ENCODE peak calls at places on chromosome 2, in ten cellular contexts. Z is GM12878; F is fibroblast of lung; S is right lobe of liver; U is cardiac muscle cell; V is neuronal stem cell; P is A549; A is CD4-positive, CD25-positive, alpha-beta regulatory T cell; M is heart right ventricle; J is IMR-90. T is an unnamed sample.

GRCh38 chr2:176126929-176127768 is 2.4 kb upstream of the HOXD8 start:
- DNase-seq in S (no peak), J (peak; percentile 58), U (peak; percentile 72), F (peak; percentile 33), Z (no peak), V (peak; percentile 76), A (peak; percentile 62), M (peak; percentile 39), P (no peak), T (peak; percentile 52)

GRCh38 chr2:8252997-8253694 is 428.7 kb upstream of the ID2 start:
- DNase-seq in S (no peak), A (no peak), F (no peak), Z (peak; percentile 48), J (no peak), P (no peak), U (no peak), M (no peak), V (no peak), T (no peak)

GRCh38 chr2:106516436-106516835 is 29.3 kb downstream of the CD8B2 start:
- DNase-seq in J (no peak), A (no peak), M (no peak), V (no peak), P (no peak), U (no peak), F (no peak), Z (no peak), S (no peak), T (no peak)

GRCh38 chr2:38791747-38792146 is 13.7 kb downstream of the GEMIN6 start:
- DNase-seq in J (no peak), S (no peak), V (no peak), Z (no peak), A (no peak), M (no peak), U (no peak), P (no peak), F (no peak), T (no peak)

GRCh38 chr2:23760746-23761145 is 166.2 kb downstream of the ATAD2B start:
- DNase-seq in Z (no peak), A (peak; percentile 34), J (peak; percentile 80), S (no peak), F (peak; percentile 48), V (no peak), P (peak; percentile 10), U (peak; percentile 78), M (no peak), T (no peak)

GRCh38 chr2:45494275-45494977 is 116.6 kb downstream of the SRBD1 start:
- DNase-seq in U (peak; percentile 88), M (no peak), S (no peak), F (peak; percentile 58), P (peak; percentile 34), V (peak; percentile 54), J (peak; percentile 79), Z (peak; percentile 21), A (peak; percentile 69), T (peak; percentile 60)

GRCh38 chr2:45300026-45300750 is 290.9 kb upstream of the SIX2 start:
- DNase-seq in P (no peak), V (no peak), S (peak; percentile 71), F (no peak), Z (no peak), M (no peak), U (no peak), A (no peak), J (no peak), T (no peak)

GRCh38 chr2:105768961-105769452 is 24.3 kb downstream of the NCK2 start:
- DNase-seq in S (no peak), J (peak; percentile 46), F (peak; percentile 75), U (peak; percentile 31), Z (no peak), V (no peak), P (no peak), A (no peak), M (no peak), T (no peak)

GRCh38 chr2:112839407-112840067 is 3.0 kb upstream of the IL1B start:
- DNase-seq in Z (no peak), A (no peak), U (peak; percentile 54), V (no peak), P (no peak), J (no peak), F (no peak), S (no peak), M (no peak), T (peak; percentile 16)

GRCh38 chr2:112835553-112836535 is 735 bp downstream of the IL1B start:
- DNase-seq in A (no peak), U (peak; percentile 81), Z (no peak), M (no peak), S (no peak), F (no peak), J (no peak), V (no peak), P (no peak), T (no peak)

GRCh38 chr2:112833532-112833931 is 3.0 kb downstream of the IL1B start:
- DNase-seq in P (no peak), J (no peak), F (no peak), M (no peak), Z (no peak), V (no peak), S (no peak), A (no peak), U (no peak), T (no peak)

GRCh38 chr2:112834379-112835014 is 2.1 kb downstream of the IL1B start:
- DNase-seq in J (no peak), P (no peak), Z (no peak), F (no peak), M (no peak), V (no peak), A (no peak), S (peak; percentile 81), U (peak; percentile 68), T (no peak)

DNA sequence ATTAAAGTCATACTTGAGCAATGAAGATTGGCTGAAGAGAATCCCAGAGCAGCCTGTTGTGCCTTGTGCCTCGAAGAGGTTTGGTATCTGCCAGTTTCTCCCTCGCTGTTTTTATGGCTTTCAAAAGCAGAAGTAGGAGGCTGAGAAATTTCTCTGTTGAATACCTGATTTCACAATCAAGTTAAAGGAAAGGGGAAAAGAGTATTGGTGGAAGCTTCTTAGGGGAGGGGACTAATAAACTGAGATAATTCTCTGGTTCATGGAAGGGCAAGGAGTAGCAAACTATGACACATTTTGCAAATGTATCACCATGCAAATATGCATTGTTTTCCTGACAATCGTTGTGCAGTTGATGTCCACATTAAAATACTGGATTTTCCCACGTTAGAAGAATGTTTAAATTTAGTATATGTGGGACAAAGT is at the start of gene IL1B:
- DNase-seq in U (peak; percentile 93), J (peak; percentile 81), Z (no peak), V (no peak), P (no peak), M (no peak), S (no peak), F (peak; percentile 77), A (no peak), T (peak; percentile 68)
- H3K4me1 ChIP-seq in U (no peaks in the 10 kb centered on the region), J (peaks cover 8% of the 10 kb centered on the region), Z (peaks cover 34% of the 10 kb centered on the region), V (no peaks in the 10 kb centered on the region), P (peaks cover 21% of the 10 kb centered on the region), M (no peaks in the 10 kb centered on the region), S (peaks cover 11% of the 10 kb centered on the region), F (no peaks in the 10 kb centered on the region), A (no peaks in the 10 kb centered on the region), T (peaks cover 19% of the 10 kb centered on the region)

GRCh38 chr2:226429476-226429875 is 370.1 kb downstream of the IRS1 start:
- DNase-seq in S (no peak), F (no peak), M (no peak), A (no peak), V (no peak), Z (no peak), J (no peak), P (no peak), U (no peak), T (no peak)

GRCh38 chr2:226427538-226428307 is 371.9 kb downstream of the IRS1 start:
- DNase-seq in V (no peak), S (no peak), M (no peak), A (no peak), P (peak; percentile 17), Z (no peak), F (peak; percentile 97), J (peak; percentile 97), U (peak; percentile 80), T (peak; percentile 82)

GRCh38 chr2:226434702-226435101 is 364.9 kb downstream of the IRS1 start:
- DNase-seq in J (no peak), S (no peak), U (no peak), P (no peak), M (no peak), F (no peak), A (no peak), Z (no peak), V (no peak), T (no peak)

GRCh38 chr2:226435146-226435545 is 364.5 kb downstream of the IRS1 start:
- DNase-seq in U (no peak), V (no peak), S (no peak), P (no peak), A (no peak), M (no peak), Z (no peak), J (no peak), F (no peak), T (no peak)

GRCh38 chr2:226431301-226431955 is 368.2 kb downstream of the IRS1 start:
- DNase-seq in A (no peak), U (peak; percentile 59), P (no peak), V (no peak), J (peak; percentile 51), S (no peak), F (peak; percentile 76), Z (no peak), M (no peak), T (peak; percentile 84)
- H3K4me1 ChIP-seq in A (no peaks in the 10 kb centered on the region), U (peaks cover 4% of the 10 kb centered on the region), P (peaks cover 35% of the 10 kb centered on the region), V (peaks cover 20% of the 10 kb centered on the region), J (peaks cover 18% of the 10 kb centered on the region), S (peaks cover 9% of the 10 kb centered on the region), F (peaks cover 3% of the 10 kb centered on the region), Z (no peaks in the 10 kb centered on the region), M (no peaks in the 10 kb centered on the region), T (peaks cover 46% of the 10 kb centered on the region)

GRCh38 chr2:97724073-97724410 is 10.7 kb downstream of the ZAP70 start:
- DNase-seq in U (no peak), M (no peak), S (peak; percentile 34), Z (no peak), J (no peak), V (no peak), F (no peak), P (no peak), A (no peak), T (no peak)
- H3K4me1 ChIP-seq in U (peaks cover 13% of the 10 kb centered on the region), M (peaks cover 22% of the 10 kb centered on the region), S (no peaks in the 10 kb centered on the region), Z (peaks cover 1% of the 10 kb centered on the region), J (no peaks in the 10 kb centered on the region), V (no peaks in the 10 kb centered on the region), F (no peaks in the 10 kb centered on the region), P (peaks cover 3% of the 10 kb centered on the region), A (peaks cover 50% of the 10 kb centered on the region), T (no peaks in the 10 kb centered on the region)

DNA sequence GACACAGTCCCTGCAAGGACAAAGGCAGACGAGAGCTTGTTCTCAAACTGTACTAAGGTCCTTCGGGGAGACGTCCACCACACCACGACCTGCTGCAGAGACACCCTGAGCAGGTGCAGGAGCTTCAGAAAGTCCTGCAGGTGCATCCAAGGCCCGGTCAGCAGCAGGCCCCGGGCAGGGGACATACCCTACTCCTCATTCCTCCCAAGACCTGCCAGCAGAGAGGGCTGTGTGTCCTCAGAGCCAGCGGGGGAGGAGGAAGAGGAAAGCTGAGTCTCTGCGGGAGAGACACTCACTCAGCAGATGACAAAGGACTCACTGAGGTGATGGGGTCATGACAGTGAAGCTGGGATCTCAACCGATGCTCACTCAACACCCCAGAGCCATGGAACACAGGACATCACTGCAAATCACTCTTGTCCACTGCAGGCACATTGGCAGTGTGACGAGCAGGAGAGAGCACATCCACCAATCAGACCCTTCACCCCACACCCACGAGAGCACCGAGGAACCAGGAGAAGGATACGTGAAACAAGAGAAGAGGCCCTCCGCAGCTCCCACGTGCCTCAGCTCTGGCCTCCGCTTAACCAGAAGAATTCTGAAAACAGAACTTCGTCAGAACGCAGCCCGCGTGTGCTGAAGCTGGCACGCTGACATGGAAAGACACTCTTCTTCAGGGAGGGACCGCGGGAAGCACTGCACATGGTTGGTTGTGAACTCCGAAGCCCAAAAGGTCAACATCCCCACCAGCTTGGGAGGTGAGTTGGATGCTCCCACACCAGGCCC is 9.3 kb downstream of the HDAC4 start:
- DNase-seq in F (no peak), Z (no peak), A (no peak), J (no peak), P (no peak), S (peak; percentile 23), U (no peak), M (no peak), V (no peak), T (no peak)
- H3K4me1 ChIP-seq in F (peaks cover 4% of the 10 kb centered on the region), Z (no peaks in the 10 kb centered on the region), A (no peaks in the 10 kb centered on the region), J (peaks cover 11% of the 10 kb centered on the region), P (no peaks in the 10 kb centered on the region), S (peaks cover 10% of the 10 kb centered on the region), U (peaks cover 16% of the 10 kb centered on the region), M (peaks cover 43% of the 10 kb centered on the region), V (no peaks in the 10 kb centered on the region), T (peaks cover 8% of the 10 kb centered on the region)